ENCODE peak calls at places on chromosomes 3 and 15, in four cellular contexts. U, M, I and D are unnamed samples. For H3K4me1, the result is how much of the 10 kb centered on the place peaks cover.

GRCh38 chr3:192183109-192183508 is 544.2 kb downstream of the FGF12 start:
- DNase-seq in I (no peak), U (no peak), M (no peak), D (no peak)

GRCh38 chr15:85974348-85974705 is 105.3 kb upstream of the AGBL1 start:
- DNase-seq in U (no peak), M (no peak), I (no peak), D (no peak)

GRCh38 chr3:99418709-99419108 is 219.7 kb upstream of the COL8A1 start:
- DNase-seq in M (no peak), U (no peak), I (no peak), D (no peak)

GRCh38 chr3:194158942-194159439 is 23.0 kb downstream of the HES1 start:
- DNase-seq in U (peak), I (no peak), M (peak), D (no peak)

GRCh38 chr15:45448066-45448510 is 69.7 kb upstream of the GATM start:
- DNase-seq in M (no peak), U (no peak), I (no peak), D (no peak)

GRCh38 chr15:38564557-38565286 is at the start of gene RASGRP1:
- DNase-seq in I (peak), U (no peak), M (peak), D (peak)

GRCh38 chr15:73388256-73388781 is 19.6 kb upstream of the HCN4 start:
- DNase-seq in M (peak), U (peak), I (no peak), D (no peak)

GRCh38 chr15:83698294-83698693 is 44.4 kb downstream of the ADAMTSL3 start:
- DNase-seq in U (no peak), I (no peak), M (peak), D (peak)

GRCh38 chr15:99615460-99615859 is 49.7 kb downstream of the MEF2A start:
- DNase-seq in I (no peak), M (no peak), U (no peak), D (no peak)

GRCh38 chr15:99613887-99614642 is 48.3 kb downstream of the MEF2A start:
- DNase-seq in M (no peak), I (peak), U (no peak), D (peak)

GRCh38 chr15:99616129-99616528 is 50.3 kb downstream of the MEF2A start:
- DNase-seq in I (no peak), M (no peak), U (no peak), D (no peak)

GRCh38 chr15:99613481-99613880 is 47.7 kb downstream of the MEF2A start:
- DNase-seq in I (no peak), M (no peak), U (no peak), D (no peak)

GRCh38 chr15:99614749-99615288 is 49.0 kb downstream of the MEF2A start:
- DNase-seq in I (no peak), U (no peak), M (no peak), D (no peak)
- H3K4me1 ChIP-seq in I (under half), U (half or more), M (under half), D (half or more)

DNA sequence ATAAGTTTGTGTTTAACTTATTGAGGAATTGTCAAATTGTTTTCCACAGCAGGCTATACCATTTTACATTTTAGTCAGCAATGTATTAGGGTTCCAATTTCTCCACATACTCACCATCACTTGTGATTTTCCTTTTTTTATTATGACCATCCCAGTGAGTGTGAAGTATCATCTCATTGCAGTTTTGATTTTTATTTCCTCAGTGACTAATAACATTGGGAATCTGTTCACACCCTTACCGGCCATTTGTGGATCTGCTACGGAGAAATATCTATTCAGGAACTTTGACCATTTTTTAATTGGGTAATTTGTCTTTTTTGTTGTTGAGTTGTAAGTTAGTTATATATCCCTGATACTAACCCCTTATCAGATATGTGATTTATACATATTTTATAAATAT is 54.8 kb upstream of the LMCD1 start:
- DNase-seq in M (no peak), U (no peak), I (no peak), D (no peak)
- H3K4me3 ChIP-seq in M (no peak), U (no peak), I (no peak), D (no peak)

GRCh38 chr15:64731012-64731806 is 44.2 kb downstream of the RBPMS2 start:
- DNase-seq in I (peak), M (peak), U (peak), D (peak)
- TF ChIP-seq POLR2A in I (no peak), M (no peak), U (no peak), D (no peak)

DNA sequence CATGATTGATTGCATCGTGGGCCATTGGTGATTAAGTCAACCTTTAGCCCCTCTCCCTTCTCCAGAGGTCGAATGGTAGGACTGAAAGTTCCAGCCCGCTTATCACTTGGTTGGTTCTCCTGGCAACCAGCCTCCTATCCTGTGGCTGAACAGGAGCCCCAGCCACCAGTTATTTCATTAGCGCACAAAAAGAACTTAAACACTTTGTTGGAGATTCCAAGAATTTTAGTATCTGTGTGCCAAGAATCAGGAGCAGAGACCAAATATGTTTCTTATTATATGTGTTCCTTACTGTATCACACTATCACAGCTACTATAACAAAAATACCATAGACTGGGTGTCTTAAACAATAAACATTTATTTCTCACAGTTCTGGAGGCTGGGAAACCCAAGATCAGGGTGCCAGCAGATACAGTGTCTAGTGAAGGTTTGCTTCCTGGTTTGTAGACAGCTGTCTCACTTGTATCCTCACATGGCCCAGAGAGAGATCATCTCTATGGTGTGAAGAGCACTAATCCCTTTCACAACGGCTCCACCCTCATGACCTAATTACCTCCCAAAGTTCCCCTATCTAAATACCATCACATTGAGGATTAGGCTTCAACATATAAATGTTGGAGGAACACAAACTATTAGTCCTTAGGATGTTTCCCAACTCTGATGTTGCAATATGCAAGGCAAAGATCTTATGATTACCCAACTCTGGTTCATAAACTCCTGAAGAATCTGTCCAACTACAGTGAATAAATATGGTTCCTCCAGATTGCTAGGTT is 30.5 kb upstream of the APH1B start:
- DNase-seq in U (no peak), I (no peak), M (no peak), D (peak)
- H3K4me1 ChIP-seq in U (under half), I (under half), M (under half), D (under half)

GRCh38 chr15:101200181-101200580 is 51.7 kb downstream of the CHSY1 start:
- DNase-seq in M (no peak), I (no peak), U (no peak), D (no peak)
- H3K4me3 ChIP-seq in M (no peak), I (no peak), U (no peak), D (no peak)